ENCODE peak calls at places on chromosome 20, in seven cellular contexts. E is psoas muscle; P is stimulated activated CD4-positive, alpha-beta T cell treated with anti-CD3 and anti-CD28 coated beads, TNF-alpha, amount 100 ng/mL, for 48 hours; G is AG08396; J is stimulated activated CD8-positive, alpha-beta memory T cell treated with anti-CD3 and anti-CD28 coated beads, Interleukin-7, amount 100 ng/mL, for 24 hours; U is HFF-Myc; Q is bronchial epithelial cell. K is an unnamed sample.

GRCh38 chr20:17460119-17460518 is 71.1 kb downstream of the BFSP1 start:
- DNase-seq in E (no peak), U (no peak), Q (no peak), P (no peak), G (peak; percentile 26), J (no peak), K (no peak)

GRCh38 chr20:11549172-11550117 is 368.2 kb upstream of the BTBD3 start:
- DNase-seq in U (no peak), G (no peak), Q (no peak), P (no peak), E (no peak), J (no peak), K (no peak)

GRCh38 chr20:38115896-38116295 is 49.2 kb downstream of the TGM2 start:
- DNase-seq in G (no peak), J (no peak), P (no peak), E (no peak), U (no peak), Q (no peak), K (no peak)

GRCh38 chr20:14406495-14406894 is 69.1 kb upstream of the FLRT3 start:
- DNase-seq in G (no peak), E (no peak), Q (peak; percentile 93), P (no peak), J (no peak), U (peak; percentile 15), K (no peak)

GRCh38 chr20:50220894-50221266 is 30.2 kb downstream of the CEBPB start:
- DNase-seq in E (no peak), U (no peak), Q (no peak), J (no peak), P (no peak), G (no peak), K (no peak)

GRCh38 chr20:20492521-20493334 is 124.8 kb downstream of the INSM1 start:
- DNase-seq in P (no peak), Q (no peak), U (no peak), G (no peak), E (no peak), J (no peak), K (no peak)

GRCh38 chr20:35988910-35989463 is 20.6 kb downstream of the CNBD2 start:
- DNase-seq in U (no peak), Q (no peak), G (no peak), E (no peak), P (no peak), J (no peak), K (no peak)

GRCh38 chr20:3446779-3447178 is 24.0 kb upstream of the ATRN start:
- DNase-seq in U (no peak), P (no peak), E (no peak), J (no peak), Q (peak; percentile 95), G (no peak), K (no peak)

GRCh38 chr20:10501377-10501776 is 66.3 kb downstream of the SLX4IP start:
- DNase-seq in G (no peak), U (no peak), P (no peak), Q (peak; percentile 20), J (no peak), E (no peak), K (no peak)

GRCh38 chr20:53826597-53827291 is 233.1 kb upstream of the ZNF217 start:
- DNase-seq in U (no peak), G (no peak), Q (peak; percentile 32), P (no peak), J (no peak), E (no peak), K (no peak)

GRCh38 chr20:32344835-32345506 is 13.2 kb upstream of the ASXL1 start:
- DNase-seq in P (no peak), G (no peak), E (no peak), J (no peak), Q (no peak), U (no peak), K (no peak)

GRCh38 chr20:57891067-57891466 is 181.3 kb upstream of the PMEPA1 start:
- DNase-seq in G (no peak), E (no peak), P (no peak), U (no peak), Q (no peak), J (no peak), K (no peak)

GRCh38 chr20:37867289-37868195 is 35.4 kb upstream of the VSTM2L start:
- DNase-seq in E (no peak), J (no peak), Q (no peak), P (no peak), U (no peak), G (no peak), K (no peak)

GRCh38 chr20:10225439-10226080 is 6.9 kb downstream of the SNAP25 start:
- DNase-seq in Q (peak; percentile 17), U (no peak), G (peak; percentile 27), P (no peak), J (no peak), E (no peak), K (no peak)

GRCh38 chr20:44209691-44210421 is 715 bp downstream of the OSER1 start:
- DNase-seq in U (no peak), P (no peak), J (no peak), G (no peak), E (peak; percentile 28), Q (no peak), K (no peak)

GRCh38 chr20:57787969-57788781 is 78.4 kb upstream of the PMEPA1 start:
- DNase-seq in P (no peak), J (no peak), G (no peak), U (no peak), Q (no peak), E (no peak), K (no peak)

GRCh38 chr20:31543966-31544598 is 29.8 kb downstream of the HM13 start:
- DNase-seq in P (no peak), Q (peak; percentile 72), G (peak; percentile 90), U (peak; percentile 97), E (no peak), J (no peak), K (no peak)

GRCh38 chr20:20219016-20219415 is 148.9 kb upstream of the INSM1 start:
- DNase-seq in P (no peak), J (no peak), U (no peak), E (no peak), G (no peak), Q (no peak), K (no peak)

GRCh38 chr20:36860811-36861624 is 14.9 kb upstream of the TLDC2 start:
- DNase-seq in E (no peak), G (no peak), Q (no peak), J (no peak), P (no peak), U (no peak), K (no peak)

GRCh38 chr20:44057698-44058675 is 129.0 kb downstream of the JPH2 start:
- DNase-seq in G (no peak), E (no peak), J (no peak), U (peak; percentile 14), P (no peak), Q (no peak), K (no peak)

GRCh38 chr20:53736757-53737403 is 143.2 kb upstream of the ZNF217 start:
- DNase-seq in U (no peak), Q (peak; percentile 64), P (no peak), E (no peak), G (no peak), J (no peak), K (no peak)

GRCh38 chr20:40961176-40961575 is 67.4 kb upstream of the TOP1 start:
- DNase-seq in J (no peak), G (no peak), U (no peak), Q (no peak), E (no peak), P (no peak), K (peak; percentile 25)

GRCh38 chr20:64077876-64078551 is 1.3 kb downstream of the RGS19 start:
- DNase-seq in E (no peak), U (no peak), J (no peak), Q (no peak), P (no peak), G (no peak), K (no peak)

GRCh38 chr20:50339196-50339901 is 148.7 kb downstream of the CEBPB start:
- DNase-seq in E (no peak), Q (no peak), P (no peak), G (peak; percentile 77), U (no peak), J (no peak), K (no peak)

GRCh38 chr20:5073154-5074049 is 46.4 kb downstream of the PCNA start:
- DNase-seq in J (no peak), Q (peak; percentile 73), U (no peak), G (peak; percentile 74), P (no peak), E (peak; percentile 85), K (peak; percentile 97)

GRCh38 chr20:41563087-41563486 is 55.1 kb downstream of the CHD6 start:
- DNase-seq in Q (peak; percentile 13), E (no peak), P (no peak), U (no peak), J (no peak), G (peak; percentile 18), K (no peak)

GRCh38 chr20:44035924-44036323 is 121.3 kb downstream of the TOX2 start:
- DNase-seq in U (no peak), P (no peak), E (no peak), G (no peak), J (no peak), Q (no peak), K (no peak)

GRCh38 chr20:48189177-48189576 is 403.9 kb upstream of the SULF2 start:
- DNase-seq in U (no peak), P (no peak), Q (peak; percentile 86), J (no peak), G (no peak), E (no peak), K (no peak)

GRCh38 chr20:54212871-54213270 is 5.0 kb downstream of the PFDN4 start:
- DNase-seq in U (no peak), J (no peak), P (no peak), Q (no peak), G (no peak), E (no peak), K (no peak)

GRCh38 chr20:37096415-37097039 is 730 bp upstream of the RBL1 start:
- DNase-seq in G (no peak), J (no peak), U (no peak), Q (no peak), E (no peak), P (no peak), K (no peak)

GRCh38 chr20:46176744-46177378 is 58.7 kb downstream of the CD40 start:
- DNase-seq in P (no peak), U (no peak), G (no peak), Q (no peak), J (no peak), E (no peak), K (no peak)

GRCh38 chr20:63079971-63080370 is 73.2 kb upstream of the BHLHE23 start:
- DNase-seq in Q (no peak), P (no peak), E (no peak), J (no peak), U (no peak), G (no peak), K (no peak)

GRCh38 chr20:46215913-46216707 is 92.2 kb downstream of the CDH22 start:
- DNase-seq in J (no peak), Q (no peak), G (peak; percentile 70), E (peak; percentile 39), P (no peak), U (no peak), K (no peak)

GRCh38 chr20:41697861-41698559 is 79.8 kb upstream of the CHD6 start:
- DNase-seq in U (no peak), J (no peak), Q (peak; percentile 31), P (no peak), G (peak; percentile 27), E (no peak), K (no peak)

GRCh38 chr20:5528719-5529256 is 212.0 kb upstream of the PROKR2 start:
- DNase-seq in Q (peak; percentile 82), U (peak; percentile 84), G (peak; percentile 69), J (peak; percentile 18), E (peak; percentile 45), P (peak; percentile 40), K (peak; percentile 65)

GRCh38 chr20:56779452-56780143 is 150.5 kb downstream of the TFAP2C start:
- DNase-seq in U (no peak), E (no peak), G (no peak), J (no peak), Q (no peak), P (no peak), K (no peak)

GRCh38 chr20:10347481-10347880 is 86.5 kb downstream of the MKKS start:
- DNase-seq in E (no peak), Q (no peak), U (no peak), G (no peak), P (no peak), J (no peak), K (no peak)

GRCh38 chr20:35571566-35571965 is 29.7 kb downstream of the ERGIC3 start:
- DNase-seq in P (no peak), E (no peak), Q (no peak), U (no peak), J (no peak), G (no peak), K (no peak)

K was measured in tibial artery.